ENCODE peak calls at places on chromosomes 6 and 20, in five cellular contexts. N, C, Q, A and H are unnamed samples.

GRCh38 chr6:52984247-52984646 is 10.8 kb downstream of the GSTA4 start:
- DNase-seq in C (no peak), N (no peak), Q (peak), A (no peak), H (no peak)

GRCh38 chr6:31712296-31712695 is 2.9 kb upstream of the LY6G6D start:
- DNase-seq in C (no peak), N (no peak), Q (no peak), A (no peak), H (no peak)

GRCh38 chr6:30945281-30945680 is 4.5 kb downstream of the MUCL3 start:
- DNase-seq in N (no peak), Q (no peak), C (no peak), A (no peak), H (no peak)

GRCh38 chr6:140923048-140923447 is 1209.7 kb upstream of the GJE1 start:
- DNase-seq in N (no peak), C (no peak), Q (peak), A (no peak), H (no peak)

GRCh38 chr20:20734475-20734948 is 22.1 kb upstream of the RALGAPA2 start:
- DNase-seq in N (no peak), Q (no peak), C (no peak), A (no peak), H (no peak)

GRCh38 chr20:46230811-46231282 is 77.5 kb downstream of the CDH22 start:
- DNase-seq in C (peak), Q (peak), A (no peak), N (no peak), H (peak)

GRCh38 chr20:52593634-52594033 is 378.5 kb upstream of the TSHZ2 start:
- DNase-seq in A (no peak), N (no peak), Q (no peak), C (no peak), H (no peak)

GRCh38 chr6:90328004-90328403 is 31.4 kb upstream of the BACH2 start:
- DNase-seq in A (no peak), C (peak), N (no peak), Q (no peak), H (no peak)

DNA sequence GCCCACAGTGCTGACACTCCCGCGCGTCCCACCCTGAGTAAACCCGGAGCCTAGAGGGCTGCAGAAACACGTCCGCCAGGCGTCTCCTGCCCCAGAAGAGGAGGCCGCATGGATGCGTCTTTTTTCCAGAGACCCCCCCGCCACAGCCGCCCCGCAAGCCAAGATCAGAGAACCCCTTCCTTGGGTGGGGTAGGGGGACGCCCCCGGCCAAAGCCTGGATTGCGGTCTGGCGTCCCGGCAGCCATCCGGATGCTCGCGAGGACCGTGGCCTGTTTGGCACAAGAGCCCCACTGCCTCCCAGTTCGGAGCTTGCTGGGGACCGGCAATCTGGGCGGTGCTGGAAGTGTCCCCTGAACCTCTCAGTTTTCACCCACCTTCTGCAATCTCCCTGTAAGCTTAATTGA is 960 bp downstream of the FAM162B start:
- DNase-seq in A (peak), N (no peak), C (peak), Q (peak), H (peak)
- TF ChIP-seq CTCF in A (no peak), N (no peak), C (peak), Q (peak), H (no peak)

DNA sequence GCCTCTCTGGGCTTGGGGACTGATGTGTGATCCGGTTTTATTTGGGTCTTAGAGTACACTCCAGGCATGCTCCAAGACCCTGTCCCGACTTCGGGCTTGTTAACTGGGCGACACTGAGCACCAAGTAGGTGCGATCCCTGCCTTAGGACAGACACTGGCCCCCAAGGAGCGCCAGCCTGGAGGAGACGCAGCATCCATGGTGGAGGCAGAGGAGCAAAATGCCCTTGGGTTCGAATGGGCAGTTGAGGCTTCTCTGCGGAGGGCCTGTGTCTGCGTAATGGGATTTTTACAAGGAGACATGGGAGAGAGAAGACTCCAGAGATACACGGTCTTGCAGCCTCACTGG is 593 bp upstream of the LEMD2 start:
- DNase-seq in A (peak), N (no peak), Q (no peak), C (no peak), H (no peak)
- H3K4me3 ChIP-seq in A (peak), N (peak), Q (peak), C (peak), H (peak)

GRCh38 chr6:4775591-4776492 is at the start of gene CDYL:
- DNase-seq in Q (peak), A (peak), C (peak), N (peak), H (peak)
- TF ChIP-seq CTCF in Q (no peak), A (no peak), C (peak), N (no peak), H (peak)

GRCh38 chr6:72212686-72213085 is 326.3 kb downstream of the RIMS1 start:
- DNase-seq in N (no peak), C (no peak), A (no peak), Q (no peak), H (no peak)
- H3K4me3 ChIP-seq in N (no peak), C (no peak), A (no peak), Q (no peak), H (no peak)

DNA sequence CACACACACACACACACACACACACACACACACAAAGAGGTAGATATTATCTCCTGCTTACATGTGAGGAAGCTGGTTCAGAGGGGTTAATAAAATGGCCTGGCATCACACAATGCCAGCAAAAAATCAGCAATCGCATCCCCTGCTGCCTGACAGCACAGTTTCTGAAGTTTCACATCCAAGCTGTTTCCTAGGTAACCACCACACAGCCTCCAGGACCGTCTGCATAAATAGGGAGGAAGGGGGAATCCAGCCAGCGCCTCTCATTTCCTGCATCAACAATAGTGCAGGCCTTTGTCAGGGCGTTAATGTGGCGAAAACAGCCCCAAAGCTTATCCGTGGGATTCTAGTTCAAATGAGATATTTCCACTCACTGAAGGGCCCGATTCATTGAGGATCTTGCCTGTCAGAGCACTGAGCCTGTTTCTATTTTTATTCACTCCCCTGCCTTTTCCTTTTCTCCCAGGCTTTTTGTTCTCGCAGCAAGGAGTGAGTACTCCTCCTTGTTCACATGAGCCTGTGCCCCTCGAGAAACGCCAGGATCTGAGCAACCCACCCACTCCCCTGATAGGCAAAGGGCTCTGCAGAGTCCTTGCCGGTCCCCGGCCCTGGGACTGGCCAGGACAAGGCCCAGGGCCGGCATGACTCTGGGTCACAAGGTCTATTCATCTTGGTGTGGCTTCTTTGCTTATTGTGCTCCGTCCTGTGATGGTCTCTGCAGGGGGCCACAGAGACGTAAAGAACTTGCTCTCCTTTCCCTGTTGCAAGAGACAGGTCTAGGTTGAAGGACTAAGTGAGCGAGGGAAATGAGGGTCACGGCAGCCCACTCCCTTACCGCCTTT is 32.7 kb downstream of the TUBB2B start:
- DNase-seq in N (no peak), A (no peak), C (peak), Q (peak), H (no peak)
- TF ChIP-seq CTCF in N (no peak), A (no peak), C (no peak), Q (no peak), H (no peak)

DNA sequence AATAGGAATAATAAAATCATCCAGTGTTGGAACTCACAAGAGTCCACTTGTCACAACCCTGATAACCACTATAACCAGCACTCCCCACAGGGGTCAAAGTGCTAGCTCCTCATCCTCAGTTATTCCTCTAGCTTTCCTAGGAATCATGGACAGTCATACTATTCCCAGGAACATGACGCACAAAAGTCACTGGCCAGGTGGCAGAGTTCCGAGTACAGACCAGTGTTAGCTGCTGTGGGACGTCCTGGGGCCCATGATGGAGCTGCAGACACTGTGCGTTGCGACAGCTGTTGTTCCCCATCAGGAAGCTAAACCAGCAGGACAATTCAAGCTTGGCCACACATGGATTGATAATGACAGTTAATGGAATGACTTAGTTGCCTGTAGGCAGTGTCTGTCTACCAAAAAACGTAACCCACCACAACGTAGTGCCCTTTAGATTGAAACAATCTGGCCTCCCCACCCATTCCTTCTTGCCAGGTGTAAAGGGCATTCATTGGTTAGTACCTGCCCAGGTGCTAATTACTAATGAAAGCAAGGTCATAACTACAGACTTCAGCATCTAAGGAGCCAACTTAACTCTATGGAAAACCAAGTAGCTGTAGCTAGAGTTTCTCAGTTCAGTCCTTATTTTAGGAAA is 17.4 kb downstream of the EZR start:
- DNase-seq in Q (no peak), N (peak), C (no peak), A (no peak), H (no peak)
- H3K4me3 ChIP-seq in Q (no peak), N (no peak), C (no peak), A (no peak), H (no peak)

GRCh38 chr6:138397128-138397814 is 6.8 kb upstream of the HEBP2 start:
- DNase-seq in C (peak), Q (peak), N (no peak), A (no peak), H (peak)
- TF ChIP-seq CTCF in C (no peak), Q (peak), N (no peak), A (no peak), H (no peak)

GRCh38 chr6:137233561-137234504 is 14.6 kb upstream of the IFNGR1 start:
- DNase-seq in N (no peak), Q (peak), C (peak), A (no peak), H (peak)

GRCh38 chr6:137231895-137232294 is 12.7 kb upstream of the IFNGR1 start:
- DNase-seq in Q (no peak), A (no peak), C (no peak), N (no peak), H (no peak)

GRCh38 chr6:137235686-137236085 is 16.5 kb upstream of the IFNGR1 start:
- DNase-seq in C (no peak), A (no peak), Q (no peak), N (no peak), H (no peak)

GRCh38 chr6:137236581-137237355 is 17.6 kb upstream of the IFNGR1 start:
- DNase-seq in Q (no peak), N (no peak), C (no peak), A (no peak), H (no peak)

GRCh38 chr6:137234505-137234863 is 15.3 kb upstream of the IFNGR1 start:
- DNase-seq in A (no peak), C (no peak), N (no peak), Q (no peak), H (no peak)
- H3K4me3 ChIP-seq in A (no peak), C (no peak), N (no peak), Q (no peak), H (no peak)

GRCh38 chr6:26288155-26288554 is 76.8 kb upstream of the BTN3A2 start:
- DNase-seq in A (no peak), Q (no peak), N (no peak), C (no peak), H (no peak)
- TF ChIP-seq CTCF in A (no peak), Q (no peak), N (no peak), C (no peak), H (no peak)

GRCh38 chr20:44601801-44602204 is 19.4 kb downstream of the PKIG start:
- DNase-seq in C (peak), A (peak), N (peak), Q (peak), H (peak)

GRCh38 chr20:44599715-44600114 is 17.3 kb downstream of the PKIG start:
- DNase-seq in C (no peak), N (no peak), Q (no peak), A (no peak), H (no peak)

GRCh38 chr20:44600301-44600700 is 17.9 kb downstream of the PKIG start:
- DNase-seq in N (no peak), C (no peak), A (no peak), Q (no peak), H (no peak)

GRCh38 chr20:44598413-44599290 is 16.3 kb downstream of the PKIG start:
- DNase-seq in Q (peak), A (no peak), N (no peak), C (no peak), H (peak)

GRCh38 chr20:44600758-44601562 is 18.6 kb downstream of the PKIG start:
- DNase-seq in C (peak), Q (no peak), N (no peak), A (peak), H (no peak)
- H3K4me3 ChIP-seq in C (no peak), Q (no peak), N (no peak), A (no peak), H (no peak)